ENCODE peak calls at places on chromosome 4, in five cellular contexts. J is right lobe of liver; A is activated B cell treated with CpG ODN at 0.5 μM for 24 hours; V is CD4-positive, alpha-beta T cell; U is ascending aorta. B is an unnamed sample.

GRCh38 chr4:186570193-186570996 is 15.0 kb upstream of the MTNR1A start:
- DNase-seq in U (no peak), A (no peak), J (no peak), V (no peak), B (no peak)

GRCh38 chr4:140346136-140346535 is 27.3 kb upstream of the SCOC start:
- DNase-seq in A (no peak), U (no peak), J (no peak), V (no peak), B (no peak)

GRCh38 chr4:75831856-75832405 is 70.3 kb downstream of the PPEF2 start:
- DNase-seq in A (no peak), V (no peak), J (no peak), U (no peak), B (no peak)

GRCh38 chr4:155999743-156000142 is 46.1 kb upstream of the CTSO start:
- DNase-seq in A (no peak), V (no peak), U (no peak), J (no peak), B (peak)

GRCh38 chr4:2712261-2712842 is 43.8 kb downstream of the TNIP2 start:
- DNase-seq in V (no peak), J (no peak), A (no peak), U (no peak), B (no peak)

GRCh38 chr4:71230258-71230594 is 108.6 kb upstream of the SLC4A4 start:
- DNase-seq in A (no peak), V (no peak), U (no peak), J (peak), B (no peak)

GRCh38 chr4:89257376-89257775 is 50.2 kb downstream of the GPRIN3 start:
- DNase-seq in J (no peak), V (no peak), U (no peak), A (no peak), B (no peak)

GRCh38 chr4:7852568-7853185 is 87.0 kb downstream of the AFAP1 start:
- DNase-seq in U (no peak), A (no peak), V (no peak), J (no peak), B (no peak)

GRCh38 chr4:78584863-78585576 is 33.5 kb downstream of the ANXA3 start:
- DNase-seq in A (no peak), U (no peak), J (peak), V (no peak), B (no peak)

GRCh38 chr4:156654410-156654809 is 317.2 kb downstream of the PDGFC start:
- DNase-seq in U (no peak), A (no peak), V (no peak), J (no peak), B (no peak)

GRCh38 chr4:163048447-163048846 is 118.2 kb downstream of the NAF1 start:
- DNase-seq in V (no peak), A (no peak), J (no peak), U (no peak), B (peak)

GRCh38 chr4:87033902-87034301 is 99.1 kb downstream of the AFF1 start:
- DNase-seq in A (no peak), V (no peak), U (no peak), J (no peak), B (no peak)

GRCh38 chr4:161581262-161581661 is 582.5 kb downstream of the FSTL5 start:
- DNase-seq in A (no peak), J (no peak), V (no peak), U (no peak), B (no peak)

GRCh38 chr4:127503111-127503510 is 129.6 kb upstream of the INTU start:
- DNase-seq in J (no peak), V (no peak), U (no peak), A (no peak), B (no peak)

GRCh38 chr4:139167774-139168444 is 9.1 kb downstream of the ELF2 start:
- DNase-seq in A (no peak), J (no peak), U (no peak), V (no peak), B (no peak)

GRCh38 chr4:118034061-118034785 is at the start of gene NDST3:
- DNase-seq in V (no peak), J (peak), A (no peak), U (no peak), B (peak)
- TF ChIP-seq CTCF in V (no peak), J (peak), A (no peak), U (no peak), B (peak)

DNA sequence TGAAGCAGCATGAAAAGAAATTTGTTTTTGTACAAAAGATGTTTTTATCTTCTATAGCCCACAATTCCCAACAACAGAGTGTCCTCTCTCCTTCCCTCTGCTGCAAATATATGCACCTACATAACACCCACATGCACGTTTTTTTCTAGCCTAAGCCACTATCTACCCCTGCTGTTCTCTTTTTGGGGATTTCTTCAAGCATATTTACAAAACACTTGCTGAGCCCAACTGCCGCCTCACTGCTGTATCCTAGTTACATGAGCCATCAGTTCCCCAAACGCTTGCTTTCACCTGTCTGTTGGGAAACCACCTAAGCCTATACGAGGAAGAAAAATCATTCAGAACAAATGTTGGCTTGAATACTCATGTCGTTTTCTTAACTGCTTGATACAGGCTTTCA is 127.2 kb downstream of the CHRNA9 start:
- DNase-seq in A (no peak), U (no peak), V (no peak), J (no peak), B (peak)
- TF ChIP-seq CTCF in A (no peak), U (no peak), V (no peak), J (no peak), B (no peak)

DNA sequence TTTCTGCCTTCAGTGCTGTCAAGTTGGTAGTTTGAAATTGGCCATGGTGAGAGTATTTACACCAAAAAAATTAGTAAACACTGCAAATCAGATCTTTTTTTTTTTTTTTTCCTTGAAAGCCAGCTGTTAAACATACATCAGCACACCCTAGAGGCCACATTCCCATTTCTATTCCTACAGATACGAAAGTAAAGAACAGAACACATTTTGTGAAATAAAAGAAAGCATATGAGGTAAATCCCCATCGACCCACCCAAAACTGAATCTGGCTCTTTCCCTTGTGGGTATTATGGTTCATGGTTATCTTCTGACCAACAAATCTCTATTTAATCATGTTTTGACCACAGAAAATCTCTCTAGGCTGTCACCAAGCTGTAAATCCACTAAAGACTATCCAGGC is 41.8 kb upstream of the AP1AR start:
- DNase-seq in A (no peak), U (no peak), J (no peak), V (no peak), B (no peak)
- TF ChIP-seq CTCF in A (no peak), U (no peak), J (peak), V (no peak), B (no peak)

GRCh38 chr4:4851081-4851480 is 8.4 kb upstream of the MSX1 start:
- DNase-seq in V (no peak), J (no peak), A (no peak), U (no peak), B (no peak)

GRCh38 chr4:4851906-4852305 is 7.6 kb upstream of the MSX1 start:
- DNase-seq in U (no peak), V (no peak), A (no peak), J (no peak), B (no peak)

GRCh38 chr4:4853371-4853823 is 6.1 kb upstream of the MSX1 start:
- DNase-seq in V (no peak), U (no peak), J (no peak), A (no peak), B (no peak)

GRCh38 chr4:4853921-4854648 is 5.4 kb upstream of the MSX1 start:
- DNase-seq in J (no peak), V (no peak), U (no peak), A (no peak), B (no peak)

DNA sequence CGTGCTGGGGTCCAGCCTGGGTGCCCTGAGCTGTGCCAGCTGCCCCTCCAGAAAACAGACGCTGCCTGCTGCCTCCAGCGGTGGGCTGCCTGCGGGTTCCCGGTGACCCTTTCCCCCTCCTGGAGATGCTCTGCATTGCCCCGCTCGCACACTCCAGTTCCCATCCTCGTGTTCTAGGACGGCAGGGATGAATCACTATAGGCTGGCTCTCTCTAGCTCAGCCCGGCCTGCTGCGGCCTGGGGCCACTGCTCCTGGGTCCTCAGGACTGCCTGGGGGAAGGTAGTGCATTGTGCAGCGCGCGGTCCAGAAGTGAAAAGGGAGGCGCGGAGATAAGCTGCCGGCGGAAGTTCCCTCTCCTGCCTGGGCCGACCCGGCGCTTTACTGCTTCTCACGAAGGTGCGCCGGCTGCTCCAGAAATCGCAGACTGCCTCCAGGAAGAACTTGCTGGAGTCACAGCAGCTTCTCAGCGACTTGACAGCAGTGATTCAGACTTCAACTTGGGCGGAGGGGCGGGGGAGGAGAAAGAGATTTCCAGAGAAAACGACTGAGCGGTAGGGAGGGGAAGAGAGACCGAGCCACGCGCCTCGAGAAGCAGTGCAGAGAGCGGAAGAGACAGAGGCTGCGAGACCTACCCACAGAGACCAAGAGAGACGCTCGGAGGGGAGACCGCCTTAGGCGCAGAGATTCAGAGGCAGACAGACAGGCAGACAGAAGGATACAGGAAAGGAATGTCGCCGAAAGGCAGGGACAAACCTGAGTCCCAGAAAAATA is 6.7 kb upstream of the MSX1 start:
- DNase-seq in V (no peak), J (no peak), A (no peak), U (no peak), B (no peak)
- TF ChIP-seq CTCF in V (no peak), J (no peak), A (no peak), U (no peak), B (no peak)

DNA sequence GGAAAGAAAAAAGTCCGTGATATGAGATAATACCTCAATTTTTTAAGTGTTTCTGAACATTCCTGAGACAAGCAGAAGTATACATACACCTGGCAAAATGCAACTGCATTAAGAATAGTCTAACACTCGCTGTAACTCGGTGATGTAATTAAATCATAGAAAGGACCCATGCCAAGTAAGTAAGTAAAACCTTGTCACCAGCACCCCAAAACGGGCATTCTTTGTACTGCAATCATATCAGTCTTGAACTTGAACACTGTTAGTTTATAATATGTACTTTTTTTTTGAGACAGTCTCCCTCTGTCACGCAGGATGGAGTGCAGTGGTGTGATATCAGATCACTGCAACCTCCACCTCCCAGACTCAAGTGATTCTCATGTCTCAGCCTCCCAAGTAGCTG is 47.4 kb downstream of the SMIM14 start:
- DNase-seq in J (no peak), A (no peak), U (no peak), V (no peak), B (no peak)
- TF ChIP-seq CTCF in J (no peak), A (no peak), U (no peak), V (no peak), B (no peak)

GRCh38 chr4:11218692-11219091 is 210.0 kb downstream of the HS3ST1 start:
- DNase-seq in V (no peak), U (no peak), A (no peak), J (no peak), B (no peak)
- TF ChIP-seq CTCF in V (no peak), U (no peak), A (no peak), J (no peak), B (no peak)

DNA sequence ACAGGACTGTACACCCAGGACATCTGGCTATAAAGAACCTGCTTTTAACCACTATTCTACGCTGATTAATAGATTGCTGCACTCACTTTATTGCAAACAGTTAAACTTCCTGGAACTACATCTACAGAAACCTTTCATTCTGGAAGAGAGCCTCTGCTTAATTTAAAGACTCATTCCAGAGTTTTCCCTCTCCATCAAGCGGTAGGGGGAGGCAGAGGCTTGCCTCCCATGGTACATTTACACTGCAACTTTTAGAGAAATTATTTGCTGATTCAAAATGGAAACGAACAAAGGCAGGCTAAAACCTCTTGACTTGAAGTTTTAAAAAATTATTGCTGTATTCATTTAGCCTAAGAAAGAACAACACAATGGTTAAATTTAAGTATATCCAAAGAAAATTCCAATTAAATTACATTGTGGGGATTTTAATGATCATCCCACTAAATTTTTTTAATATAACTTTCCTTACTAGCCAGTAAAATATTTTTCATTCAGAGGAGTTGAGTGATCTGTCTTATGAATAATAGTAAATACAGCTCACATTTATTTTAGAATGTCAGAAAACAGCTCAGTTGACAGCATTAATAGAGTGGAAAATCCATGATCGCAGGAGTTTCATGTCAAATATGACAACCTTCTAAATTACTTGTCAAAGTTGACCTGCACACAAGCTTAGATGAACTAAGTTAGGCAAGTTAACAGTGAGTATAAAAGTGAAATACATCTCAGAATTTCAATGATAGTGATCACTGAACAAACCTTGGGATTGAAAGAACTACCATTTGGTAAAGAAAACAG is 46.3 kb upstream of the PCDH10 start:
- DNase-seq in V (no peak), J (no peak), U (no peak), A (no peak), B (no peak)
- TF ChIP-seq CTCF in V (no peak), J (no peak), U (no peak), A (no peak), B (no peak)

B was measured in GM10248.